ENCODE peak calls at places on chromosomes 4 and X, in five cellular contexts. S is dermis microvascular lymphatic vessel endothelial cell; H is activated CD4-positive, alpha-beta T cell treated with anti-CD3 and anti-CD28 coated beads, Interleukin-2, amount 50 U/mL, for 48 hours; O is H4; P is LoVo. N is an unnamed sample.

GRCh38 chr4:150176559-150176958 is 98.3 kb downstream of the DCLK2 start:
- DNase-seq in S (no peak), H (no peak), O (no peak), P (no peak), N (peak)

GRCh38 chrX:129631850-129632249 is 22.9 kb downstream of the APLN start:
- DNase-seq in S (no peak), H (no peak), O (no peak), P (peak), N (no peak)

GRCh38 chr4:164748375-164748774 is 5.6 kb upstream of the SMIM31 start:
- DNase-seq in S (peak), H (no peak), O (no peak), P (peak), N (no peak)

GRCh38 chrX:134026732-134027311 is 41.4 kb upstream of the GPC3 start:
- DNase-seq in S (peak), H (peak), O (peak), P (no peak), N (peak)

GRCh38 chr4:109675181-109675580 is 28.1 kb downstream of the CASP6 start:
- DNase-seq in S (no peak), H (no peak), O (no peak), P (no peak), N (no peak)

GRCh38 chr4:68489338-68489737 is 42.1 kb downstream of the TMPRSS11E start:
- DNase-seq in S (no peak), H (no peak), O (no peak), P (no peak), N (no peak)

GRCh38 chrX:74242484-74243138 is 61.4 kb upstream of the ZCCHC13 start:
- DNase-seq in S (peak), H (no peak), O (no peak), P (no peak), N (no peak)

GRCh38 chr4:30380404-30380998 is 339.7 kb upstream of the PCDH7 start:
- DNase-seq in S (peak), H (peak), O (peak), P (peak), N (peak)

GRCh38 chr4:144582975-144583374 is 63.0 kb upstream of the HHIP start:
- DNase-seq in S (no peak), H (no peak), O (no peak), P (peak), N (no peak)

GRCh38 chr4:104631000-104631399 is 136.3 kb upstream of the CXXC4 start:
- DNase-seq in S (no peak), H (no peak), O (no peak), P (no peak), N (no peak)

GRCh38 chr4:100799767-100800539 is 282.1 kb upstream of the EMCN start:
- DNase-seq in S (no peak), H (no peak), O (no peak), P (no peak), N (no peak)

GRCh38 chr4:185212566-185212965 is 3.2 kb downstream of the SNX25 start:
- DNase-seq in S (no peak), H (no peak), O (no peak), P (no peak), N (no peak)

GRCh38 chr4:41287005-41287404 is 30.3 kb downstream of the UCHL1 start:
- DNase-seq in S (peak), H (no peak), O (peak), P (no peak), N (no peak)

GRCh38 chr4:80471701-80472100 is 136.2 kb downstream of the CFAP299 start:
- DNase-seq in S (no peak), H (no peak), O (peak), P (peak), N (no peak)

GRCh38 chr4:170672571-170672970 is 582.8 kb upstream of the AADAT start:
- DNase-seq in S (no peak), H (no peak), O (no peak), P (no peak), N (no peak)

GRCh38 chr4:99414401-99414800 is 20.7 kb downstream of the ADH7 start:
- DNase-seq in S (no peak), H (no peak), O (peak), P (no peak), N (no peak)

GRCh38 chr4:184421558-184422155 is 52.7 kb downstream of the IRF2 start:
- DNase-seq in S (no peak), H (peak), O (no peak), P (no peak), N (no peak)